ENCODE peak calls at places on chromosome 14, in eight cellular contexts. L is fibroblast of pulmonary artery; I is CD8-positive, alpha-beta T cell; H is fibroblast of mammary gland; A is GM13976; D is PC-3; O is SK-N-SH; E is H9. G is an unnamed sample.

GRCh38 chr14:71322660-71323250 is 415.5 kb downstream of the PCNX1 start:
- DNase-seq in L (peak), I (no peak), H (peak), A (peak), D (peak), O (peak), E (no peak), G (peak)

GRCh38 chr14:83147006-83147405 is 1613.4 kb upstream of the SEL1L start:
- DNase-seq in L (no peak), I (no peak), H (peak), A (no peak), D (no peak), O (no peak), E (no peak), G (no peak)

GRCh38 chr14:64644629-64645028 is 59.6 kb upstream of the PLEKHG3 start:
- DNase-seq in L (no peak), I (no peak), H (no peak), A (no peak), D (no peak), O (no peak), E (no peak), G (no peak)

GRCh38 chr14:61470954-61471279 is 149.5 kb downstream of the PRKCH start:
- DNase-seq in L (no peak), I (no peak), H (no peak), A (no peak), D (no peak), O (no peak), E (no peak), G (no peak)

GRCh38 chr14:24066490-24067132 is 4.8 kb upstream of the CPNE6 start:
- DNase-seq in L (no peak), I (no peak), H (no peak), A (no peak), D (no peak), O (no peak), E (no peak), G (no peak)

GRCh38 chr14:81023095-81023710 is 67.8 kb downstream of the TSHR start:
- DNase-seq in L (no peak), I (no peak), H (no peak), A (no peak), D (no peak), O (no peak), E (no peak), G (no peak)

GRCh38 chr14:25350802-25351201 is 300.9 kb upstream of the STXBP6 start:
- DNase-seq in L (no peak), I (no peak), H (peak), A (no peak), D (no peak), O (no peak), E (no peak), G (no peak)

GRCh38 chr14:41636492-41637392 is 30.1 kb downstream of the LRFN5 start:
- DNase-seq in L (no peak), I (no peak), H (no peak), A (no peak), D (peak), O (no peak), E (no peak), G (peak)

GRCh38 chr14:31880935-31881334 is 196.2 kb upstream of the ARHGAP5 start:
- DNase-seq in L (peak), I (no peak), H (peak), A (no peak), D (peak), O (no peak), E (no peak), G (peak)

GRCh38 chr14:50351016-50351415 is 38.9 kb downstream of the DMAC2L start:
- DNase-seq in L (no peak), I (no peak), H (peak), A (no peak), D (no peak), O (no peak), E (no peak), G (peak)

GRCh38 chr14:21978184-21978998 is 304.8 kb upstream of the OR4E1 start:
- DNase-seq in L (peak), I (peak), H (peak), A (peak), D (peak), O (peak), E (peak), G (peak)

GRCh38 chr14:104594310-104595046 is 10.1 kb downstream of the TMEM179 start:
- DNase-seq in L (no peak), I (no peak), H (no peak), A (no peak), D (no peak), O (peak), E (no peak), G (no peak)

GRCh38 chr14:34233619-34234018 is 228.4 kb downstream of the SPTSSA start:
- DNase-seq in L (no peak), I (no peak), H (no peak), A (no peak), D (no peak), O (no peak), E (no peak), G (no peak)

GRCh38 chr14:104659146-104659545 is 30.3 kb upstream of the INF2 start:
- DNase-seq in L (no peak), I (no peak), H (no peak), A (no peak), D (no peak), O (no peak), E (no peak), G (no peak)

GRCh38 chr14:98103705-98104104 is 1168.3 kb downstream of the BCL11B start:
- DNase-seq in L (no peak), I (peak), H (no peak), A (no peak), D (no peak), O (no peak), E (no peak), G (no peak)

GRCh38 chr14:29536886-29537511 is 390.6 kb downstream of the PRKD1 start:
- DNase-seq in L (peak), I (no peak), H (peak), A (no peak), D (peak), O (peak), E (no peak), G (peak)

GRCh38 chr14:69715725-69716482 is 51.0 kb upstream of the SRSF5 start:
- DNase-seq in L (peak), I (no peak), H (peak), A (no peak), D (no peak), O (peak), E (no peak), G (peak)

GRCh38 chr14:30345511-30345910 is 213.4 kb upstream of the G2E3 start:
- DNase-seq in L (no peak), I (no peak), H (no peak), A (no peak), D (no peak), O (no peak), E (no peak), G (no peak)

GRCh38 chr14:68780358-68781160 is 12.3 kb downstream of the ZFP36L1 start:
- DNase-seq in L (peak), I (no peak), H (peak), A (no peak), D (peak), O (no peak), E (no peak), G (peak)

GRCh38 chr14:98010791-98011190 is 1213.6 kb downstream of the VRK1 start:
- DNase-seq in L (no peak), I (no peak), H (no peak), A (no peak), D (no peak), O (no peak), E (no peak), G (no peak)

DNA sequence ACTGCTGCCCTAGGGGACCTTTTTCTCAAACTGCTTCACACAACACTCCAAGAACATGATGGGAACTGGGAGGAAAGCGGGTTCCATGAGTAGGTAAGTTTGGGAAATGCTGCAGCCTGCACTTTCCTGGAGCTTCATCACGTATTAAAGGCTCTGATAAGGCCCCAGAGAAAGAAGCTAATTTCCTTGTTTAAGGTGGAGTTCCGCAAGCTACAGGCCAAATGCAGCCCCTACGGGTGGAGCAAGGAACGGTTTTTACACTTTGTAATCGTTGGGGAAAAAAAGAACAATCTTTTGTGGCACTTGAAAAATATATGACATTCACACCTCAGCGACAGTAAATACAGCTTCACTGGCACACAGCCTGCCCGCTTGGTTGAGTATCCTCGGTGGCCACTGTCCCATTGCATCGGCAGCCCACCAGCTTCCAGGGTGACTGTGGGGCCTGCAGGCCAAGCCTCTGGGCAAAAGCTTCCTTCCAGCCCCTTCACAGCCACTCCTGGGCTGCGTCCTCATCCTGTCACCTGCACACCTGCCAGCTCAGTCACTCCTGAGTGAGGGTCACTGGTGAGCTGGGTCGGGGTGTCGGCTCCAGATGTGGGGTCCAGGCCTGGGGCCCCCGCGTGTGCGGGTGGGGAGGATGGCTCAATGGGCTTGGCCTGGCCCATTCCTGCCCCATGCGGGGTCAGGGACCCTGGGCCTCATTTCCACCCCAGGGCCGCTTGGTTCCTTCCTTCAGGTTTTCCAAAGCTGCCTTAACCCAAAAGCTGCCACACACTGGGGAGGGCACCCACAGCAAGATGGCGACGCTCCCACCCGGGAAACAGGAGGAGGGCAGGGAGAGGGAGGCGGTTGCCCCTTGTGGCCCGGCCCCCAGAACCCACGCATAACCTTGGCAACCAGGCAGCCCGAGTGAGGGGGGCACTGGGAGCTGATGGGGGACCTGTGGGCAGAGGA is 2.4 kb downstream of the AMN start:
- DNase-seq in L (no peak), I (no peak), H (no peak), A (no peak), D (no peak), O (no peak), E (no peak), G (no peak)
- TF ChIP-seq CTCF in L (peak), I (no peak), H (peak), A (no peak), D (peak), O (peak), E (peak), G (peak)

DNA sequence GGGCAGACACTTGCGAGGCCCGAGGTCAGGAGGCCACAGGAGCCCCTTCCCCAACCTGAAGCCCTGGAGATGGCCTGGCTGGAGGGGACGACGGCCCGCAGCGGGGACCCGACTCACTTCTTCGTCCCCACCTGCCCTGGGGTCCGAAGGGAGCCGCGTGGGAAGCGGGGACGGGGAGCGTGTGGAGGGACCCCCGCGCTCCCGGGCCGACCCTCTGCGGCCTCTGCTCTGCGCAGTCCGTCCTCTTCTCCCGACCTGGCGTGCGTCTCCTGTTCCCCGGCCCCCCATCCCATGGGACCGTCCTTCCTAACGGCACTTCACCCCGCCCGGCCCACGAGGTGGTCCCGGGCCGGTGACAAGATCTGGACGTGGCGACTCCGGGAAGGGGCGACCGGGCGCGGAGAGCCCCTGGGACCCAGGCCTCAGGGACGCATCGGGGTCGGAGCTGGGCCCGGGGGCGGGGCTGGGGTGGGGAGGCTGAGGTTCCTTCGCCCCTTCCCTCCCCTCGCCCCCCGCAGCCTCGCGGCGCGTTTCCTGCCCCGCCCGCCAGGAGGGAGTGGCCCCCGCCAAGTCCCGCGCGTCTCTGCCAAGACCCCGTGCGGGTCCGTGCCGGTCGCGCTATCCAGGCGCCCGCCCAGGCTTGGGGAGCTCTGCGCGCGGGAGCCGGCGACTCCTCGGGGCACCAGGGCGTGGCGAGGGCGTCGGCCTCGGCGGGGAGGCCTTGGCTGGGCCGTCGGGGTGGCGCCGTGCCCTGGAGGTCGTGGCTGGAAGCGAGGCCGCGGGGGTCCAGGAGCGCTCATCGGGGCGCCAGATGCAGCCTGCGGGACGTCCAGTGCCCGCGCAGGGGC is 97.1 kb downstream of the TNFAIP2 start:
- DNase-seq in L (no peak), I (no peak), H (no peak), A (peak), D (no peak), O (peak), E (peak), G (no peak)
- TF ChIP-seq CTCF in L (no peak), I (no peak), H (no peak), A (no peak), D (no peak), O (no peak), E (no peak), G (no peak)

GRCh38 chr14:100725587-100726387 is 905 bp upstream of the DLK1 start:
- DNase-seq in L (no peak), I (no peak), H (no peak), A (no peak), D (no peak), O (no peak), E (no peak), G (no peak)

GRCh38 chr14:100726467-100726811 is 253 bp upstream of the DLK1 start:
- DNase-seq in L (no peak), I (no peak), H (no peak), A (no peak), D (no peak), O (no peak), E (no peak), G (no peak)

GRCh38 chr14:100726812-100727564 is at the start of gene DLK1:
- DNase-seq in L (no peak), I (no peak), H (no peak), A (no peak), D (no peak), O (peak), E (no peak), G (no peak)

GRCh38 chr14:100728962-100729361 is 2.3 kb downstream of the DLK1 start:
- DNase-seq in L (no peak), I (no peak), H (no peak), A (no peak), D (no peak), O (no peak), E (no peak), G (no peak)

GRCh38 chr14:100727565-100728240 is 1.0 kb downstream of the DLK1 start:
- DNase-seq in L (no peak), I (no peak), H (no peak), A (no peak), D (no peak), O (no peak), E (no peak), G (no peak)
- TF ChIP-seq CTCF in L (no peak), I (no peak), H (no peak), A (no peak), D (no peak), O (no peak), E (no peak), G (no peak)

GRCh38 chr14:36408388-36408787 is 88.0 kb upstream of the MBIP start:
- DNase-seq in L (no peak), I (no peak), H (no peak), A (no peak), D (peak), O (no peak), E (no peak), G (no peak)
- TF ChIP-seq CTCF in L (no peak), I (no peak), H (no peak), A (no peak), D (peak), O (no peak), E (peak), G (no peak)

GRCh38 chr14:74562515-74563232 is 49.4 kb downstream of the LTBP2 start:
- DNase-seq in L (no peak), I (no peak), H (no peak), A (no peak), D (no peak), O (no peak), E (peak), G (peak)
- TF ChIP-seq CTCF in L (no peak), I (no peak), H (peak), A (no peak), D (no peak), O (no peak), E (no peak), G (peak)

DNA sequence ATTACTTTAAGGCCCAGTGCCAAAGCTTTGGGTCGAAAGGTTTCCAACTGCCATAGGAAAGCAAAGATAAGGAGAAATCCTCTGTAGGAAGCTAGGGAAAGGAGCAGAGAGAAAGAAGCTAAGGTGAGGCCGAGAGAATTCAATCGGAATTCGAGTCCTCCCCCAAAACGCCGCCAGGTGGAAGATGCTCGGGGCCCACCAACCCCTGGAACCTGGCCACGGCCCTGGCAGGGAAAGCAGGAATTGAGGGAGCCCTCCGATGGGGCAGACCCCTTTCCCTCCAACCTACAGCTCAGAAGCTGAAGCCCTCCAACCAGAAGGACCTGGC is 498 bp downstream of the GMFB start:
- DNase-seq in L (no peak), I (no peak), H (no peak), A (no peak), D (no peak), O (no peak), E (no peak), G (no peak)
- TF ChIP-seq CTCF in L (peak), I (no peak), H (no peak), A (no peak), D (peak), O (peak), E (peak), G (peak)

G was measured in astrocyte of the spinal cord.